ENCODE peak calls at places on chromosome 9, in six cellular contexts. J, H, L, S, K and U are unnamed samples.
A peak's percentile ranks its signal among the peaks of the same experiment; 100 is the strongest.

GRCh38 chr9:3161912-3162311 is 318.0 kb upstream of the PUM3 start:
- DNase-seq in S (no peak), L (no peak), J (no peak), K (no peak), H (no peak), U (no peak)

GRCh38 chr9:23723672-23724071 is 102.4 kb downstream of the ELAVL2 start:
- DNase-seq in L (no peak), J (no peak), H (no peak), S (no peak), K (no peak), U (no peak)

GRCh38 chr9:32738501-32739172 is 44.7 kb upstream of the TMEM215 start:
- DNase-seq in L (no peak), J (peak; percentile 45), K (no peak), S (no peak), H (no peak), U (no peak)

GRCh38 chr9:100756217-100756616 is 178.3 kb downstream of the CAVIN4 start:
- DNase-seq in L (no peak), S (no peak), J (no peak), K (no peak), H (no peak), U (no peak)

GRCh38 chr9:111700776-111701175 is 39.4 kb downstream of the GNG10 start:
- DNase-seq in L (no peak), J (no peak), S (no peak), H (peak; percentile 75), K (no peak), U (no peak)

GRCh38 chr9:3916984-3917383 is 382.9 kb downstream of the GLIS3 start:
- DNase-seq in H (no peak), S (no peak), L (no peak), K (peak; percentile 82), J (peak; percentile 56), U (peak; percentile 54)

GRCh38 chr9:108142504-108143201 is 653.1 kb upstream of the KLF4 start:
- DNase-seq in S (peak; percentile 92), H (peak; percentile 89), L (peak; percentile 59), K (peak; percentile 50), J (peak; percentile 78), U (no peak)

GRCh38 chr9:133386338-133386737 is 10.2 kb downstream of the STKLD1 start:
- DNase-seq in K (no peak), H (no peak), J (no peak), S (no peak), L (no peak), U (no peak)

GRCh38 chr9:133769511-133770075 is 31.4 kb upstream of the SARDH start:
- DNase-seq in L (no peak), H (no peak), J (no peak), S (peak; percentile 23), K (no peak), U (no peak)

GRCh38 chr9:100602302-100602930 is 24.5 kb downstream of the CAVIN4 start:
- DNase-seq in L (no peak), H (peak; percentile 70), K (peak; percentile 54), S (no peak), J (peak; percentile 44), U (peak; percentile 76)

GRCh38 chr9:31582071-31582470 is 802.4 kb upstream of the ACO1 start:
- DNase-seq in H (no peak), S (no peak), K (no peak), L (no peak), J (no peak), U (no peak)

GRCh38 chr9:133982971-133983720 is 9.0 kb downstream of the VAV2 start:
- DNase-seq in J (no peak), L (no peak), H (no peak), K (no peak), S (peak; percentile 44), U (no peak)

GRCh38 chr9:134618823-134619454 is 22.7 kb upstream of the COL5A1 start:
- DNase-seq in L (no peak), J (no peak), H (no peak), S (no peak), K (no peak), U (no peak)

GRCh38 chr9:137875846-137876245 is 1.7 kb upstream of the CACNA1B start:
- DNase-seq in L (no peak), H (no peak), K (no peak), J (no peak), S (no peak), U (no peak)

GRCh38 chr9:103789686-103790085 is 304.4 kb upstream of the SMC2 start:
- DNase-seq in L (no peak), K (no peak), J (no peak), S (no peak), H (no peak), U (no peak)

GRCh38 chr9:118829334-118829733 is 539.9 kb downstream of the BRINP1 start:
- DNase-seq in J (peak; percentile 14), H (no peak), L (no peak), K (no peak), S (no peak), U (no peak)

GRCh38 chr9:131467214-131467935 is 35.3 kb upstream of the POMT1 start:
- DNase-seq in L (no peak), H (no peak), J (no peak), K (no peak), S (no peak), U (no peak)

GRCh38 chr9:109707355-109707754 is 72.6 kb upstream of the PALM2AKAP2 start:
- DNase-seq in L (no peak), K (no peak), H (no peak), J (peak; percentile 12), S (no peak), U (no peak)

GRCh38 chr9:4366649-4367330 is 66.9 kb upstream of the GLIS3 start:
- DNase-seq in S (no peak), J (peak; percentile 54), L (no peak), H (peak; percentile 53), K (peak; percentile 54), U (peak; percentile 66)

GRCh38 chr9:33375841-33376321 is 26.5 kb downstream of the AQP7 start:
- DNase-seq in L (no peak), K (no peak), J (no peak), H (no peak), S (peak; percentile 32), U (no peak)

GRCh38 chr9:18190671-18191374 is 283.1 kb upstream of the ADAMTSL1 start:
- DNase-seq in J (no peak), H (no peak), S (no peak), K (no peak), L (no peak), U (peak; percentile 48)

GRCh38 chr9:130266236-130267098 is 907 bp downstream of the HMCN2 start:
- DNase-seq in H (no peak), J (no peak), S (no peak), K (no peak), L (no peak), U (no peak)

GRCh38 chr9:72575673-72576072 is 54.3 kb downstream of the TMC1 start:
- DNase-seq in K (no peak), H (no peak), J (no peak), S (no peak), L (no peak), U (no peak)

GRCh38 chr9:72579880-72580570 is 58.6 kb downstream of the TMC1 start:
- DNase-seq in S (no peak), L (no peak), J (peak; percentile 70), H (peak; percentile 68), K (peak; percentile 71), U (no peak)

GRCh38 chr9:72576087-72576486 is 54.7 kb downstream of the TMC1 start:
- DNase-seq in L (no peak), H (no peak), S (no peak), J (no peak), K (no peak), U (no peak)

GRCh38 chr9:72579190-72579589 is 57.8 kb downstream of the TMC1 start:
- DNase-seq in H (peak; percentile 59), K (peak; percentile 63), J (peak; percentile 66), S (peak; percentile 74), L (no peak), U (peak; percentile 82)

GRCh38 chr9:72577212-72577753 is 55.9 kb downstream of the TMC1 start:
- DNase-seq in L (no peak), K (peak; percentile 85), H (peak; percentile 90), J (peak; percentile 86), S (no peak), U (peak; percentile 51)
- H3K4me1 ChIP-seq in L (peaks cover 5% of the 10 kb centered on the region), K (peaks cover 28% of the 10 kb centered on the region), H (peaks cover 51% of the 10 kb centered on the region), J (peaks cover 21% of the 10 kb centered on the region), S (peaks cover 53% of the 10 kb centered on the region), U (peaks cover 68% of the 10 kb centered on the region)

GRCh38 chr9:124694394-124695279 is 76.5 kb downstream of the NR6A1 start:
- DNase-seq in L (no peak), K (no peak), J (peak; percentile 24), H (no peak), S (no peak), U (no peak)
- H3K4me3 ChIP-seq in L (no peak overlapping the region), K (no peak overlapping the region), J (no peak overlapping the region), H (no peak overlapping the region), S (no peak overlapping the region), U (no peak overlapping the region)

GRCh38 chr9:115182264-115182663 is 64.3 kb upstream of the TNC start:
- DNase-seq in H (no peak), L (no peak), S (no peak), K (no peak), J (no peak), U (no peak)
- H3K4me1 ChIP-seq in H (no peaks in the 10 kb centered on the region), L (no peaks in the 10 kb centered on the region), S (no peaks in the 10 kb centered on the region), K (no peaks in the 10 kb centered on the region), J (no peaks in the 10 kb centered on the region), U (no peaks in the 10 kb centered on the region)

GRCh38 chr9:135993840-135994776 is 32.9 kb upstream of the UBAC1 start:
- DNase-seq in J (no peak), S (no peak), H (no peak), L (no peak), K (no peak), U (no peak)

GRCh38 chr9:135997070-135998012 is 36.2 kb upstream of the UBAC1 start:
- DNase-seq in S (no peak), H (no peak), L (no peak), J (no peak), K (no peak), U (no peak)

GRCh38 chr9:135993409-135993742 is 32.2 kb upstream of the UBAC1 start:
- DNase-seq in K (no peak), L (no peak), J (no peak), S (no peak), H (no peak), U (no peak)

GRCh38 chr9:135998013-135998380 is 36.8 kb upstream of the UBAC1 start:
- DNase-seq in L (no peak), K (no peak), S (no peak), J (no peak), H (no peak), U (no peak)

DNA sequence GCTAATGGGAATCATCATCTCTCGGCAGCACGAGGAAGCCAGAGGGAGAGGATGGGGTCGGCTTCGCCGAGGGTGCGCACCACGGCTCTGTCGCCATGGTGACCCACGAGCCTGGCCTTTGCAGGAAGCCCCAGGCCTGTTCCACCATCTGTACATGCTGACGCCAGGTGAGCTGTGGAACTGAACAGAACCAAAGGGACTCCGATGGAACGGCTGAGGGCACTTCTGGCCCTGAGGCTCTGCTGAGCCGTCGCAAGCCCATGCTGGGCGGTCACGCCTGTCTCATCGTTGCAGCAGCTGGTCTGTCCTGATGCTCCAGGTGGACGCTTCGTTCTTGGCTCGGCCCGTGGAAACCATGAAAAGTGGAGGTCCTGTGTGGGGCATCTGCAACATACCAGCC is 34.6 kb upstream of the UBAC1 start:
- DNase-seq in K (no peak), J (no peak), S (no peak), L (no peak), H (no peak), U (no peak)
- H3K4me3 ChIP-seq in K (no peak overlapping the region), J (no peak overlapping the region), S (no peak overlapping the region), L (no peak overlapping the region), H (no peak overlapping the region), U (no peak overlapping the region)

GRCh38 chr9:129256959-129257713 is 79.1 kb upstream of the IER5L start:
- DNase-seq in K (no peak), S (peak; percentile 19), L (no peak), J (no peak), H (no peak), U (no peak)
- H3K4me1 ChIP-seq in K (peaks cover 5% of the 10 kb centered on the region), S (peaks cover 18% of the 10 kb centered on the region), L (peaks cover 2% of the 10 kb centered on the region), J (peaks cover 4% of the 10 kb centered on the region), H (peaks cover 9% of the 10 kb centered on the region), U (peaks cover 4% of the 10 kb centered on the region)

GRCh38 chr9:98698856-98699255 is 9.9 kb downstream of the GABBR2 start:
- DNase-seq in J (no peak), L (no peak), K (no peak), H (no peak), S (no peak), U (no peak)
- H3K4me3 ChIP-seq in J (no peak overlapping the region), L (no peak overlapping the region), K (no peak overlapping the region), H (no peak overlapping the region), S (no peak overlapping the region), U (no peak overlapping the region)